ENCODE peak calls at places on chromosomes 4 and X, in six cellular contexts. D is IMR-90, L is mesenchymal stem cell, U is mesendoderm, J is H1, W is neuronal stem cell. B is an unnamed sample.

GRCh38 chr4:173252024-173252935 is 81.9 kb downstream of the HMGB2 start:
- DNase-seq in D (peak; percentile 100), L (peak; percentile 94), U (peak; percentile 55), J (no peak), W (no peak), B (no peak)

GRCh38 chrX:135185795-135186443 is 14.7 kb upstream of the CT55 start:
- DNase-seq in D (peak; percentile 46), L (peak; percentile 43), U (peak; percentile 77), J (peak; percentile 25), W (peak; percentile 21), B (peak; percentile 59)

GRCh38 chr4:14582658-14583057 is 419.6 kb upstream of the CPEB2 start:
- DNase-seq in D (no peak), L (no peak), U (no peak), J (no peak), W (no peak), B (no peak)

GRCh38 chr4:182216005-182216404 is 27.2 kb upstream of the TENM3 start:
- DNase-seq in D (no peak), L (no peak), U (no peak), J (no peak), W (no peak), B (no peak)

GRCh38 chr4:126592088-126592487 is 1040.7 kb upstream of the INTU start:
- DNase-seq in D (peak; percentile 28), L (peak; percentile 13), U (peak; percentile 21), J (no peak), W (no peak), B (no peak)

GRCh38 chr4:140103676-140104075 is 50.3 kb downstream of the MAML3 start:
- DNase-seq in D (peak; percentile 62), L (peak; percentile 22), U (no peak), J (no peak), W (no peak), B (no peak)

GRCh38 chr4:101277661-101278060 is 69.7 kb downstream of the PPP3CA start:
- DNase-seq in D (peak; percentile 81), L (peak; percentile 80), U (no peak), J (no peak), W (no peak), B (no peak)

GRCh38 chrX:13432376-13432775 is 112.5 kb upstream of the ATXN3L start:
- DNase-seq in D (peak; percentile 98), L (peak; percentile 86), U (no peak), J (no peak), W (no peak), B (no peak)

GRCh38 chrX:17738002-17738713 is 865 bp downstream of the SCML1 start:
- DNase-seq in D (peak; percentile 24), L (peak; percentile 51), U (peak; percentile 50), J (no peak), W (peak; percentile 14), B (peak; percentile 41)

GRCh38 chr4:4919926-4920325 is 60.5 kb downstream of the MSX1 start:
- DNase-seq in D (no peak), L (no peak), U (no peak), J (no peak), W (no peak), B (no peak)

GRCh38 chr4:42555828-42556227 is 101.1 kb downstream of the ATP8A1 start:
- DNase-seq in D (no peak), L (no peak), U (no peak), J (no peak), W (no peak), B (no peak)

GRCh38 chrX:24228596-24228995 is 79.1 kb downstream of the ZFX start:
- DNase-seq in D (no peak), L (no peak), U (no peak), J (no peak), W (no peak), B (no peak)

GRCh38 chr4:183403486-183403885 is 41.0 kb upstream of the CDKN2AIP start:
- DNase-seq in D (no peak), L (no peak), U (no peak), J (no peak), W (no peak), B (no peak)

GRCh38 chrX:132714913-132715312 is 226.1 kb upstream of the MBNL3 start:
- DNase-seq in D (no peak), L (no peak), U (no peak), J (no peak), W (no peak), B (no peak)

GRCh38 chrX:41333994-41334865 is at the start of gene DDX3X:
- DNase-seq in D (peak; percentile 91), L (peak; percentile 91), U (peak; percentile 71), J (no peak), W (peak; percentile 78), B (peak; percentile 85)
- H2BK5ac ChIP-seq in D (peak within 1 kb of the TSS; percentile 97), L (peak within 1 kb of the TSS; percentile 87), U (peak within 1 kb of the TSS; percentile 55), J (peak within 1 kb of the TSS; percentile 99), W (peak within 1 kb of the TSS; percentile 95), B (peak within 1 kb of the TSS; percentile 84)

DNA sequence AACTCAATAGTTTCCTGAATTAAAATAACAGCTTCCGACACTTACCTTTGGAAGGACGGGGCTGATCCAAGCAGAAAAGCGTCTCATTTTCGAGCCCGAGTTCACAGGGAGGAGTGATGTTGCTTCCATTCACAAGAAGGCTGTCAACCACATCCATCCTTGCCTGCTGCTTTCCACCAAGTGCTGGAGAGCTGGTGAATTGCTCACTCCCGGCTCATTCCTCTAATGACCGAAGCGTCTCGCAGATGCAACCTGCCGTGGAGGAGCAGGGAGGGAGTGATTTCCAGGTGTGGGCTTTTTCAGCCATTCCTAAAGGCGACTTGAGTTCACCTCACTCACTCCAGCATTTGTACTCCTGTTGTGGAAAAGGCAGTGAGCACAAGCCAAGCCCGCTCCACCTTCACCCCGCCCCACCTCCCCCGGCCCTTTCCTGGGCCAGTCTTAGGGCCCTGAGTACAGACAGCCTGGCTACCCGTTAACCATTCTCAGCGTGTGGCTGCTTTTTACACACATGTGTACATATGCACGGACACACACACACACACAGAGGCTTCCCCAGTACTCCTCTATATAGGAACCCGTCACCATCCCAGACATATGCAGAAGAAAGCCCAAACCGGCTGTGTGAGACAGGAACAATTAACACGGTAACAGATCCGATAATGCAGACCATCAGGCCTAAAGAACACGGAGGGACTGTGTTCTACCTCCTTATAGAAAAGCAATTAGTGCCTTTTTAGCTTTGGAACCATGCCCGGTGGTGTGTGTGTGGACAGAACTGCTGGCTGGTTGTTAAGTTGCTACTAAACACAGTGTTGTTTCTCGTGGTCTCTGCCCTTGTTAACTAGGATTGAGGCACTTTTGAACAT is at the start of gene CCKAR:
- DNase-seq in D (no peak), L (no peak), U (no peak), J (no peak), W (no peak), B (no peak)
- H2BK15ac ChIP-seq in D (no peak within 1 kb of the TSS), L (no peak within 1 kb of the TSS), U (no peak within 1 kb of the TSS), J (no peak within 1 kb of the TSS), W (no peak within 1 kb of the TSS), B (no peak within 1 kb of the TSS)

GRCh38 chrX:9855536-9856320 is 69.5 kb downstream of the SHROOM2 start:
- DNase-seq in D (no peak), L (peak; percentile 47), U (no peak), J (no peak), W (no peak), B (no peak)
- H2BK5ac ChIP-seq in D (no peak overlapping the region), L (no peak overlapping the region), U (no peak overlapping the region), J (no peak overlapping the region), W (no peak overlapping the region), B (peak overlapping the region; percentile 54)

DNA sequence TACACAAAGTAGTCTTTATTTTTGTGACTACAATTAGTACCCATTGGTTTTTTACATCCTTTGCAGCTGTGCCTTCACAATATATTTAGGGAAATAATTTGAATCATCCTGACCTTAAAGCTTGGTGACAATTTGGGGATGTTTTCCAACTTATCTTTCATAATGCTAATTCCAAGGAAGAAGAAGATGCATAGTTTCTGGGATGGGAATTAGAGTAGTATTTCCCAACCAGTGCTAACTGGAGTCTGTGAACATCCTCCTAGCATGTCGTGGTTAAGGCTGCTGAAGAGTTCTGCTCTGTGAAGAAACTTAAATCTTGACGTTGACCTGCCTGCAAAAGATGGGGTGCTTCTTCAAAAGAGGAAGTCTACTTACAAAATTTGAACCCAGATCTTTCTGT is 173.5 kb downstream of the ANK2 start:
- DNase-seq in D (peak; percentile 1), L (peak; percentile 31), U (no peak), J (no peak), W (no peak), B (no peak)
- H2BK15ac ChIP-seq in D (no peak overlapping the region), L (no peak overlapping the region), U (no peak overlapping the region), J (no peak overlapping the region), W (no peak overlapping the region), B (no peak overlapping the region)

GRCh38 chr4:139015948-139016451 is 419 bp downstream of the NOCT start:
- DNase-seq in D (peak; percentile 20), L (peak; percentile 49), U (peak; percentile 53), J (no peak), W (no peak), B (no peak)
- H2BK5ac ChIP-seq in D (peak overlapping the region; percentile 100), L (peak overlapping the region; percentile 98), U (no peak overlapping the region), J (no peak overlapping the region), W (peak overlapping the region; percentile 89), B (no peak overlapping the region)

GRCh38 chr4:19913670-19914069 is 338.0 kb upstream of the SLIT2 start:
- DNase-seq in D (peak; percentile 6), L (no peak), U (no peak), J (no peak), W (no peak), B (no peak)
- H2BK15ac ChIP-seq in D (no peak overlapping the region), L (no peak overlapping the region), U (no peak overlapping the region), J (no peak overlapping the region), W (no peak overlapping the region), B (no peak overlapping the region)

DNA sequence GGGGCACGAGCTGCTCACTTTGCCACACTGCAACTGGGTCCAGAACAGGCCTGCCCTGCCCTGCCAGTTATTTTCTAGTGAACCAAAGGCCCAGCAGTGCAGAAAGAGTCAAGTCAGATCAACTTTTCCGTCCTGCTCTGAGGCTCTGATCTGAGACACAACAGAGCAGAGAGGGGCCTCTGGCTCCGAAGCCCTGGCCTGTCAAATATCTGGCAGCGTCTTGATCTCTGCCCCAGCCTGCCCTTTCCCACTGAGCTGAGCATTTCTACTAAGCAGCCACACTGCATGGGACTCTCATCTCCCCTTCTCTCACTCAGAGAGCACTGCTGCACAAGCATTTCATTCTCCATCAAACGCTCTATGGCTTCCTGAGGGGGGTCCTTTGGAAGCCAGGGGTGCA is 11.8 kb downstream of the IGFBP7 start:
- DNase-seq in D (no peak), L (no peak), U (no peak), J (no peak), W (no peak), B (no peak)
- H2BK5ac ChIP-seq in D (peak overlapping the region; percentile 32), L (no peak overlapping the region), U (no peak overlapping the region), J (no peak overlapping the region), W (no peak overlapping the region), B (no peak overlapping the region)